ENCODE peak calls at places on chromosomes 11 and 22, in nine cellular contexts. I is GM23338, C is Panc1, T is SK-N-SH, J is HCT116, O is A549, F is GM12878, P is HepG2, L is K562. B is an unnamed sample.

GRCh38 chr22:47041201-47042115 is 279.0 kb downstream of the TBC1D22A start:
- DNase-seq in I (no peak), C (no peak), T (no peak), J (no peak), O (no peak), F (no peak), P (no peak), L (no peak), B (no peak)

GRCh38 chr11:2691991-2692841 is 7.6 kb downstream of the KCNQ1OT1 start:
- DNase-seq in I (peak), C (no peak), T (no peak), J (no peak), O (no peak), F (no peak), P (peak), L (no peak), B (no peak)

GRCh38 chr11:118091690-118092089 is 4.9 kb upstream of the SMIM35 start:
- DNase-seq in I (no peak), C (no peak), T (no peak), J (no peak), O (no peak), F (no peak), P (no peak), L (no peak), B (no peak)

GRCh38 chr22:38204784-38205183 is 3.0 kb downstream of the MAFF start:
- DNase-seq in I (no peak), C (no peak), T (no peak), J (no peak), O (no peak), F (peak), P (no peak), L (no peak), B (peak)

GRCh38 chr11:71452354-71453020 is 516 bp upstream of the NADSYN1 start:
- DNase-seq in I (peak), C (no peak), T (no peak), J (no peak), O (no peak), F (no peak), P (peak), L (no peak), B (peak)

GRCh38 chr11:17734418-17734911 is at the start of gene KCNC1:
- DNase-seq in I (peak), C (no peak), T (peak), J (no peak), O (peak), F (no peak), P (no peak), L (peak), B (no peak)

GRCh38 chr22:30717331-30717921 is 22.8 kb downstream of the OSBP2 start:
- DNase-seq in I (no peak), C (no peak), T (no peak), J (peak), O (peak), F (no peak), P (peak), L (no peak), B (no peak)

GRCh38 chr11:134636071-134636470 is 224.0 kb upstream of the B3GAT1 start:
- DNase-seq in I (no peak), C (no peak), T (no peak), J (no peak), O (no peak), F (no peak), P (no peak), L (no peak), B (no peak)

GRCh38 chr11:66279092-66279797 is 1.3 kb downstream of the CNIH2 start:
- DNase-seq in I (peak), C (no peak), T (peak), J (no peak), O (no peak), F (no peak), P (no peak), L (no peak), B (no peak)

GRCh38 chr11:2586091-2586792 is 113.6 kb downstream of the KCNQ1OT1 start:
- DNase-seq in I (no peak), C (no peak), T (peak), J (no peak), O (no peak), F (no peak), P (no peak), L (no peak), B (no peak)

GRCh38 chr22:28025333-28025732 is 106.3 kb upstream of the PITPNB start:
- DNase-seq in I (no peak), C (no peak), T (peak), J (no peak), O (no peak), F (no peak), P (no peak), L (peak), B (no peak)

GRCh38 chr11:122976734-122977454 is 4.7 kb downstream of the BSX start:
- DNase-seq in I (peak), C (no peak), T (peak), J (no peak), O (no peak), F (no peak), P (no peak), L (no peak), B (no peak)
- H3K4me3 ChIP-seq in I (peak), C (peak), T (peak), J (no peak), O (no peak), F (no peak), P (no peak), L (no peak), B (no peak)

GRCh38 chr22:36244522-36245391 is 5.4 kb upstream of the APOL2 start:
- DNase-seq in I (no peak), C (no peak), T (no peak), J (no peak), O (no peak), F (no peak), P (no peak), L (no peak), B (no peak)
- TF ChIP-seq REST in I (no peak), C (no peak), T (no peak), J (no peak), O (no peak), F (no peak), P (no peak), L (no peak), B (no peak)

DNA sequence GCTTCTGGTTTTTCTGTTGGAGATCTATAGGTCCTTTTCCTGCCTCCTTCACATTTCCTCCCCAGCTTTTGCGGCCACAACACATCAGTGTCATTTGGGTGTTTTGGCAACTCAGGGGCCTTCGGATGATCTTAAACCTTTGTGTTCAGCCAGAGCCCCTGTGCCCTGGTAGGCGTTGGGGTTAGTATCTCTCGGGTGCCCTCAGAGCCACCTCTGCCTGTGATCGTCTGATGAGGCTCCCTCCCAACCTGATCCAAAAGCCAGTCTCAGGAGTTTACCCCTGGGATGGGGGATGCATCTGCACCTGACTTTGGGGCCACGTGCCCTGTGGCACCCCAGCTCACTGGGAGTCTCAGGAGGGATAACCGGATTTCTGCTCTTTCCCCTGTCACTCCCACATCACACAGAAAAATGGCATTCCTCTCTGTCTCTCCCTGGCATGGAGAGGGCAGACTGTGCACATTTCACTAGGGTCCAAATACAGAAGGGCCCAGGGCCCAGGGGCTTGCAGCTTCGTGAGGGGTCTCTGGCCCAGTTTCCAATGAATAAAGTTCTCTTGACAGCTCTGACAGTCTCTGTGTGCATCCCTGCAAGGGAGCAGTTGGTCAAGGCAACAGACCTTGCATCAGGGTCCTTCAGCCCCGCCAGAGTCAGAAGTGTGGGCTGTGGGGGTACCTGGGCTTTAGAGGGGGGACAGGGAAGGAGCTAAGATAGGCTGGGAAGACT is 2.6 kb downstream of the RNF26 start:
- DNase-seq in I (no peak), C (no peak), T (no peak), J (no peak), O (no peak), F (no peak), P (no peak), L (no peak), B (no peak)
- H3K4me3 ChIP-seq in I (peak), C (no peak), T (no peak), J (no peak), O (no peak), F (no peak), P (no peak), L (no peak), B (no peak)

GRCh38 chr22:20957118-20957690 is 9.9 kb upstream of the AIFM3 start:
- DNase-seq in I (peak), C (no peak), T (peak), J (no peak), O (peak), F (no peak), P (no peak), L (no peak), B (peak)
- TF ChIP-seq REST in I (no peak), C (no peak), T (no peak), J (no peak), O (no peak), F (no peak), P (no peak), L (no peak), B (no peak)

GRCh38 chr11:111409915-111410314 is 30.8 kb upstream of the POU2AF1 start:
- DNase-seq in I (no peak), C (no peak), T (no peak), J (no peak), O (no peak), F (peak), P (no peak), L (no peak), B (no peak)
- H3K4me3 ChIP-seq in I (no peak), C (no peak), T (no peak), J (no peak), O (no peak), F (peak), P (no peak), L (no peak), B (no peak)

GRCh38 chr11:73481626-73482025 is 105.4 kb downstream of the RELT start:
- DNase-seq in I (no peak), C (no peak), T (no peak), J (no peak), O (no peak), F (no peak), P (no peak), L (no peak), B (no peak)
- TF ChIP-seq REST in I (no peak), C (no peak), T (no peak), J (no peak), O (no peak), F (no peak), P (no peak), L (no peak), B (no peak)

DNA sequence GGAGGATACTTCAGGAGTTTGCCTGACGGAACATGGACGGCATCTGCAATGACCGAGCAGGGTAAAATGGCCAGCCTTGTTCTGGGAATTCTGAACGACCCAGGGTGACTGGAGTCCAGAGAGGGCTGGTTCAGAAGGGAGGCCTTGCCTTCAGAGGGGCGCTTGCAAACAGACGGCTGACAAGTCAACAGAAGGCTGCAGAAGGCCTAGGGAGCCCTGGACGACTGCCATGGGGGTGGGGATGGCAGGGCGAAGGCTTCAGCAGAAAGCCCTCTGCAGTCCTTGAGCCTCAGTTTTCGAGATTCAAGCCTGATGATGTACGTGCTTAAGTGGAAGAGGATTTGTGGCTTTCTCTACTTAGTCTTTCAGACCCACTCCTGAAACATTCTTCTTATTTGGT is 117.2 kb upstream of the TBCEL start:
- DNase-seq in I (no peak), C (no peak), T (no peak), J (no peak), O (no peak), F (no peak), P (no peak), L (no peak), B (no peak)
- H3K4me3 ChIP-seq in I (no peak), C (no peak), T (no peak), J (no peak), O (no peak), F (no peak), P (no peak), L (no peak), B (no peak)

DNA sequence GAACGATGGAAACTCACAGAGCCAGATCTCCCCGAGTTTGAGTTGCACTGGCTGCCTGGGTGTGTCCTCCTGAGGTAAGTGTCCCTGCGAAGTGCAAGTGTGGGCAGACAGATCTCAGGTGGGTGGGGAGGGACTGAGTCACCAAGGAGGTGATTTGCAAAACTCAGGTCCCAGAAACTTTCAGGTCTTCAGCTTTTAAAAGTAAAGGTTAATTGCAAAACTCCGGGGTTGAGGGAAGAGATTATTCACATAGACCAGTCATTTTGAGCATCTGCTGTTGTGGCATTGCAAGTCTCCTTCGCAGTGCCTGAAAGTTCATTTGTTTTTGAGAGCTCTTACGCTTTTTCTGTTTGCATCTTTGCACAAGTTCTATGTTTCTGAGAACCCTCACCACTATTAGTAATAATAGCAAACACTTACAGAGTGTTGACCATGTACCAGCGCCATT is 7.1 kb downstream of the CD44 start:
- DNase-seq in I (no peak), C (no peak), T (no peak), J (no peak), O (no peak), F (peak), P (no peak), L (no peak), B (no peak)
- TF ChIP-seq REST in I (no peak), C (no peak), T (no peak), J (no peak), O (no peak), F (no peak), P (no peak), L (no peak), B (no peak)